ENCODE peak calls at places on chromosomes 2 and 18, in five cellular contexts. V is NCI-H2227 treated with DMSO at 0.1 percent for 48 hours, N is A172, I is SK-N-SH, J is NCI-H446 treated with DMSO at 0.1 percent for 48 hours. F is an unnamed sample.

GRCh38 chr2:190569994-190570755 is 35.7 kb upstream of the NEMP2 start:
- DNase-seq in V (no peak), N (no peak), I (no peak), J (no peak), F (no peak)

GRCh38 chr2:232030229-232030628 is 68.7 kb downstream of the DIS3L2 start:
- DNase-seq in V (no peak), N (no peak), I (no peak), J (no peak), F (no peak)

GRCh38 chr18:54261894-54262293 is 7.4 kb upstream of the POLI start:
- DNase-seq in V (no peak), N (no peak), I (no peak), J (no peak), F (no peak)

GRCh38 chr2:6410265-6410664 is 455.4 kb downstream of the CMPK2 start:
- DNase-seq in V (no peak), N (no peak), I (no peak), J (peak), F (no peak)

GRCh38 chr2:51597086-51597485 is 565.2 kb upstream of the NRXN1 start:
- DNase-seq in V (no peak), N (no peak), I (no peak), J (no peak), F (no peak)

GRCh38 chr2:238139141-238139840 is 823 bp downstream of the KLHL30 start:
- DNase-seq in V (no peak), N (no peak), I (no peak), J (no peak), F (no peak)

GRCh38 chr2:103401621-103402020 is 639.8 kb downstream of the TMEM182 start:
- DNase-seq in V (no peak), N (no peak), I (peak), J (no peak), F (no peak)

GRCh38 chr2:207110310-207110709 is 55.4 kb downstream of the KLF7 start:
- DNase-seq in V (no peak), N (no peak), I (no peak), J (no peak), F (no peak)

GRCh38 chr2:197858607-197859140 is 54.3 kb downstream of the PLCL1 start:
- DNase-seq in V (no peak), N (no peak), I (no peak), J (no peak), F (no peak)

GRCh38 chr18:46220116-46220515 is 115.9 kb downstream of the HAUS1 start:
- DNase-seq in V (no peak), N (no peak), I (no peak), J (no peak), F (no peak)

GRCh38 chr2:241569831-241570281 is 11.3 kb downstream of the BOK start:
- DNase-seq in V (no peak), N (no peak), I (peak), J (no peak), F (no peak)

GRCh38 chr2:88933980-88934379 is 242.5 kb downstream of the RPIA start:
- DNase-seq in V (no peak), N (no peak), I (no peak), J (no peak), F (no peak)

GRCh38 chr2:241502281-241502680 is 6.1 kb downstream of the STK25 start:
- DNase-seq in V (no peak), N (no peak), I (no peak), J (no peak), F (no peak)

GRCh38 chr2:121212661-121213325 is 72.2 kb downstream of the TFCP2L1 start:
- DNase-seq in V (no peak), N (no peak), I (no peak), J (no peak), F (no peak)

GRCh38 chr18:50142441-50143120 is 52.4 kb downstream of the MYO5B start:
- DNase-seq in V (no peak), N (no peak), I (no peak), J (no peak), F (no peak)